ENCODE peak calls at places on chromosome 15, in five cellular contexts. S, I, J, F and B are unnamed samples.

GRCh38 chr15:74172751-74173544 is 562 bp upstream of the ISLR start:
- DNase-seq in I (no peak), F (no peak), J (no peak), S (no peak), B (no peak)

GRCh38 chr15:89230277-89230676 is 8.9 kb upstream of the RLBP1 start:
- DNase-seq in F (no peak), I (no peak), J (no peak), S (no peak), B (no peak)

GRCh38 chr15:78177447-78177873 is 28.3 kb downstream of the IDH3A start:
- DNase-seq in I (no peak), J (peak), F (peak), S (no peak), B (peak)

GRCh38 chr15:83285979-83286553 is 1.6 kb upstream of the BNC1 start:
- DNase-seq in F (no peak), S (no peak), I (no peak), J (no peak), B (no peak)

GRCh38 chr15:87207945-87208580 is 1048.5 kb downstream of the NTRK3 start:
- DNase-seq in J (no peak), S (no peak), I (no peak), F (no peak), B (no peak)

GRCh38 chr15:45868109-45868691 is 233.4 kb downstream of the SQOR start:
- DNase-seq in S (no peak), F (no peak), I (no peak), J (no peak), B (no peak)

GRCh38 chr15:34708422-34708821 is 46.4 kb downstream of the GJD2 start:
- DNase-seq in S (no peak), I (no peak), J (no peak), F (no peak), B (no peak)

GRCh38 chr15:37941779-37942178 is 7.3 kb downstream of the TMCO5A start:
- DNase-seq in F (no peak), I (no peak), J (no peak), S (no peak), B (no peak)

GRCh38 chr15:29039466-29040366 is 153.9 kb downstream of the APBA2 start:
- DNase-seq in S (no peak), J (no peak), F (no peak), I (no peak), B (no peak)

GRCh38 chr15:93042691-93043378 is 46.2 kb downstream of the RGMA start:
- DNase-seq in S (no peak), J (no peak), I (no peak), F (no peak), B (peak)

GRCh38 chr15:27438403-27439375 is 467.7 kb downstream of the GABRG3 start:
- DNase-seq in F (no peak), J (no peak), I (no peak), S (peak), B (no peak)

GRCh38 chr15:98983333-98983732 is 24.3 kb downstream of the PGPEP1L start:
- DNase-seq in F (no peak), J (peak), I (no peak), S (peak), B (peak)

GRCh38 chr15:91885714-91886265 is 32.3 kb downstream of the SLCO3A1 start:
- DNase-seq in J (peak), S (no peak), F (no peak), I (no peak), B (no peak)